ENCODE peak calls at places on chromosome 12, in four cellular contexts. S, K, H and T are unnamed samples.

GRCh38 chr12:724194-724855 is 28.1 kb upstream of the WNK1 start:
- DNase-seq in S (no peak), H (no peak), K (no peak), T (no peak)

GRCh38 chr12:21223930-21224329 is 92.9 kb downstream of the SLCO1B1 start:
- DNase-seq in K (no peak), S (no peak), H (no peak), T (no peak)

GRCh38 chr12:51262758-51263177 is 7.4 kb downstream of the SMAGP start:
- DNase-seq in S (peak; percentile 75), K (peak; percentile 47), H (peak; percentile 33), T (peak; percentile 34)

GRCh38 chr12:123076604-123077297 is 74.1 kb downstream of the PITPNM2 start:
- DNase-seq in S (no peak), H (no peak), K (no peak), T (no peak)

GRCh38 chr12:31745242-31745641 is 16.4 kb upstream of the AMN1 start:
- DNase-seq in K (no peak), H (no peak), S (no peak), T (no peak)

GRCh38 chr12:105920161-105920684 is 218.5 kb downstream of the NUAK1 start:
- DNase-seq in K (no peak), S (peak; percentile 67), H (peak; percentile 49), T (no peak)

GRCh38 chr12:112342587-112342986 is 39.6 kb downstream of the HECTD4 start:
- DNase-seq in K (no peak), H (no peak), S (no peak), T (no peak)

GRCh38 chr12:31672521-31672920 is 13.0 kb downstream of the ETFBKMT start:
- DNase-seq in S (no peak), K (no peak), H (no peak), T (no peak)

GRCh38 chr12:59595557-59596231 is at the start of gene SLC16A7:
- DNase-seq in S (peak; percentile 82), H (peak; percentile 79), K (peak; percentile 58), T (peak; percentile 52)

GRCh38 chr12:57459750-57460400 is at the start of gene GLI1:
- DNase-seq in H (peak; percentile 21), K (no peak), S (peak; percentile 44), T (no peak)

GRCh38 chr12:93336344-93336743 is 41.4 kb upstream of the NUDT4 start:
- DNase-seq in K (peak; percentile 61), H (peak; percentile 56), S (no peak), T (no peak)

GRCh38 chr12:93344876-93345275 is 32.8 kb upstream of the NUDT4 start:
- DNase-seq in S (no peak), H (peak; percentile 33), K (no peak), T (no peak)

GRCh38 chr12:93339695-93340094 is 38.0 kb upstream of the NUDT4 start:
- DNase-seq in K (no peak), H (no peak), S (no peak), T (no peak)

GRCh38 chr12:93347054-93347786 is 30.5 kb upstream of the NUDT4 start:
- DNase-seq in S (no peak), H (no peak), K (no peak), T (peak; percentile 70)

GRCh38 chr12:93341409-93342044 is 36.2 kb upstream of the NUDT4 start:
- DNase-seq in S (no peak), K (no peak), H (no peak), T (no peak)
- H3K27me3 ChIP-seq in S (no peaks in the 10 kb centered on the region), K (no peaks in the 10 kb centered on the region), H (no peaks in the 10 kb centered on the region), T (no peaks in the 10 kb centered on the region)

GRCh38 chr12:42482086-42482819 is 107.3 kb downstream of the PRICKLE1 start:
- DNase-seq in H (peak; percentile 61), S (peak; percentile 41), K (no peak), T (no peak)

GRCh38 chr12:42482820-42483533 is 106.6 kb downstream of the PRICKLE1 start:
- DNase-seq in S (peak; percentile 83), K (peak; percentile 72), H (peak; percentile 45), T (peak; percentile 70)

GRCh38 chr12:42483534-42483857 is 106.0 kb downstream of the PRICKLE1 start:
- DNase-seq in H (no peak), K (no peak), S (peak; percentile 26), T (peak; percentile 27)

GRCh38 chr12:42477931-42478330 is 111.6 kb downstream of the PRICKLE1 start:
- DNase-seq in K (no peak), S (no peak), H (peak; percentile 33), T (no peak)

DNA sequence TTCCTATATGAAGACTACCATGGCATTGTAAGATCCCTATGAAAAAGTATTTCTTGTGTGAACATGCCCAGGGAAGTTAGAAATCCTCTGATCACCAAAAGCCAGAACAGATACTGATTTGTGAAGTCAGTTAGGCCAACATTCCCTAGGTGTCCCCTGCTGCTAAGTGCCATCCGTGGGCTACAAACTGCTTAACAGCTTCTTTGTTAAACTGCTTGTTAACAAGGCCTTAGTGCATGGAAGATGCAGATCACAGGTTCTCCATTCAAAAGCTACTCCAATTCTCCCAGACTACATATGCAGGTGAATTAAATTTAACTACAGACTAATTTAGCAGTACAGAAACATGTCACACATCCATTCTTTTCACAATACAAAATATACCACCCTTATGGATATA is 108.2 kb downstream of the PRICKLE1 start:
- DNase-seq in H (no peak), K (no peak), S (no peak), T (no peak)
- H3K4me3 ChIP-seq in H (peak overlapping the region; percentile 72), K (no peak overlapping the region), S (no peak overlapping the region), T (no peak overlapping the region)

GRCh38 chr12:89433634-89434033 is 81.3 kb upstream of the DUSP6 start:
- DNase-seq in H (peak; percentile 42), S (no peak), K (no peak), T (no peak)

GRCh38 chr12:89427508-89428156 is 75.3 kb upstream of the DUSP6 start:
- DNase-seq in H (no peak), K (no peak), S (no peak), T (no peak)

GRCh38 chr12:89424846-89425245 is 72.5 kb upstream of the DUSP6 start:
- DNase-seq in H (no peak), K (no peak), S (no peak), T (no peak)

GRCh38 chr12:89432396-89432795 is 80.1 kb upstream of the DUSP6 start:
- DNase-seq in S (no peak), K (no peak), H (no peak), T (no peak)

GRCh38 chr12:89429539-89429938 is 77.2 kb upstream of the DUSP6 start:
- DNase-seq in K (no peak), H (no peak), S (no peak), T (no peak)
- TF ChIP-seq CTCF in K (no peak), H (no peak), S (no peak), T (no peak)

GRCh38 chr12:49706351-49707126 is 666 bp downstream of the FMNL3 start:
- DNase-seq in H (peak; percentile 20), K (peak; percentile 51), S (peak; percentile 46), T (peak; percentile 37)

GRCh38 chr12:49705479-49706267 is 1.5 kb downstream of the FMNL3 start:
- DNase-seq in S (peak; percentile 80), K (no peak), H (peak; percentile 75), T (peak; percentile 61)

GRCh38 chr12:49702676-49703228 is 4.5 kb downstream of the FMNL3 start:
- DNase-seq in K (no peak), H (peak; percentile 25), S (no peak), T (no peak)

GRCh38 chr12:49702009-49702408 is 5.2 kb downstream of the FMNL3 start:
- DNase-seq in S (no peak), H (no peak), K (no peak), T (no peak)

GRCh38 chr12:49703647-49704137 is 3.5 kb downstream of the FMNL3 start:
- DNase-seq in S (no peak), H (peak; percentile 81), K (no peak), T (no peak)
- H3K27me3 ChIP-seq in S (no peaks in the 10 kb centered on the region), H (no peaks in the 10 kb centered on the region), K (no peaks in the 10 kb centered on the region), T (no peaks in the 10 kb centered on the region)

GRCh38 chr12:76032043-76032981 is 736 bp upstream of the PHLDA1 start:
- DNase-seq in S (peak; percentile 69), K (peak; percentile 49), H (peak; percentile 71), T (no peak)
- H3K4me3 ChIP-seq in S (peak overlapping the region; percentile 91), K (peak overlapping the region; percentile 97), H (peak overlapping the region; percentile 74), T (peak overlapping the region; percentile 93)

GRCh38 chr12:98840325-98840724 is 195.2 kb downstream of the APAF1 start:
- DNase-seq in S (no peak), H (no peak), K (no peak), T (no peak)

GRCh38 chr12:98838282-98838681 is 193.2 kb downstream of the APAF1 start:
- DNase-seq in S (no peak), H (peak; percentile 6), K (no peak), T (no peak)
- TF ChIP-seq CTCF in S (no peak), H (peak; percentile 43), K (peak; percentile 36), T (peak; percentile 11)